ENCODE peak calls at places on chromosomes 5 and 9, in five cellular contexts. W, P, M, E and T are unnamed samples.

GRCh38 chr9:93577045-93577939 is 908 bp downstream of the PHF2 start:
- DNase-seq in W (no peak), P (no peak), M (no peak), E (peak), T (no peak)

GRCh38 chr9:138052322-138052615 is 174.7 kb downstream of the CACNA1B start:
- DNase-seq in W (no peak), P (no peak), M (no peak), E (no peak), T (no peak)

GRCh38 chr5:181134259-181134658 is 3.3 kb upstream of the OR2V1 start:
- DNase-seq in W (no peak), P (no peak), M (no peak), E (no peak), T (no peak)

GRCh38 chr9:95089916-95090791 is 227.4 kb downstream of the FANCC start:
- DNase-seq in W (no peak), P (no peak), M (peak), E (peak), T (no peak)

GRCh38 chr5:139864716-139865483 is 69.3 kb downstream of the PSD2 start:
- DNase-seq in W (no peak), P (no peak), M (no peak), E (no peak), T (no peak)

GRCh38 chr5:104267282-104268015 is 704.9 kb upstream of the NUDT12 start:
- DNase-seq in W (no peak), P (no peak), M (no peak), E (no peak), T (no peak)

GRCh38 chr9:4167040-4167671 is 132.7 kb downstream of the GLIS3 start:
- DNase-seq in W (no peak), P (no peak), M (peak), E (no peak), T (no peak)

GRCh38 chr9:37582548-37583157 is 6.5 kb upstream of the FBXO10 start:
- DNase-seq in W (no peak), P (no peak), M (peak), E (no peak), T (peak)

GRCh38 chr9:16612627-16613026 is 257.8 kb downstream of the BNC2 start:
- DNase-seq in W (no peak), P (no peak), M (no peak), E (no peak), T (no peak)

DNA sequence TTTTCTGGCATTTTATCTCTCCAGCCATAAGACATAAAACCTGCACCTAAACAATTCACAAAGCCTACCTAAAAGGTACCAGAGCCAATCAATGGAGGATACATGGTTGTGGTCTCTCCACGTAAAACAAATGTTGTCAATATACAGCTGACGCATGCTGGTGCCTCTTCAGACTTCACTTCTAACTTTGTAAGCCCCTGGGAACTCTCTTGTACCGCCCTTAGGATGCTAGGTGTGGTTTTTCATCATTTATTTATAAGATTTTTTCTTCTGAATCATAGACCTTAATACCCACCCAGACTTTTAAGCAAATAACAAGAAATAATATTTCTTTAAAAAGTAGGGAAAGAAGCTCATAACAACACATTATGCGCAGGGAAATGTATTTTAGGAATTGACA is 33.1 kb downstream of the SSBP2 start:
- DNase-seq in W (no peak), P (no peak), M (no peak), E (no peak), T (no peak)
- TF ChIP-seq HDAC2 in W (no peak), P (no peak), M (no peak), E (no peak), T (no peak)

GRCh38 chr9:86720893-86721698 is 226.2 kb downstream of the GAS1 start:
- DNase-seq in W (no peak), P (no peak), M (no peak), E (no peak), T (no peak)

GRCh38 chr9:86722706-86723075 is 224.6 kb downstream of the GAS1 start:
- DNase-seq in W (no peak), P (no peak), M (no peak), E (no peak), T (no peak)

GRCh38 chr9:86723351-86723750 is 224.0 kb downstream of the GAS1 start:
- DNase-seq in W (no peak), P (no peak), M (no peak), E (no peak), T (no peak)

GRCh38 chr9:86724528-86724927 is 222.8 kb downstream of the GAS1 start:
- DNase-seq in W (no peak), P (no peak), M (no peak), E (no peak), T (no peak)

DNA sequence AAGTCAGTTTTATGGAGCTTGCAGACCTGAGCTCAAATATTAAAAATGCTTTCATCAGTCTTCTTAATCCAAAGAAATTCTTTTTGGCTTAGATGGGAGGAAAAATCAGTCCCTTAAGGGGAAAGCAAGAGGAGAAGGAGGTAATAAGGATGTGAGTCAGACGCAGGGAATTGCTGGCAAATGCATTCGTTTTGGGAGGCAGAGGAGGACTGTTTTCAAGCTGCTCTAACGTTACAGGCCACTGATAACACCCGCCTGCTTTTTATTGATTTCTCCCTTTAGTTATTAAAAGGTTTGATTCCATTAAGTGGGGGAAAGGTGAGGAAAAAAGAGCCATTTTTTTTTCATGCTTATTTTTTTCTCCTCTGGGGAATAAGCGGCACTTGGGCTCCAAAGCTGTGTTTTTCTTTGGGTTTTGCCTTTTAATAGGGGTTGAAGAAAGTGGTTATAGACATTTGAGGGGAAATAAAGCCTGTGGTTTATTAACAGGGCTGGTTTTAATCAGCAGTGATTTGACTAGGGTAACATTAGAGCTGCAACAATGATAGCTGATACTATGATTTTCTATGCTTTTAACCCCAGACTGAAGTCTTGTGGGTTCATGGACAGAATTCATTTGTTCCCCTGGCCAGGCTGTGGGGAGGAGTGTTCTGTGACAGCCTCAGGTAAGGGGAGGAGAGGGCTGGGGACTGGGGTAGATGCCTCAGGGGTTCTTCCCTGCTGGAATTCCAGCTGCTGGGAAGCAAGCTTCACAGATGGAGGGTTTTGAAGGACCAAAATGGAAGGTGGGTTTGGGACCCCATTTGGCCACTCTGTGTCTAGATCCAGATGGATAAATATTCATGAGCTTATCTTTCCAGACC is 225.2 kb downstream of the GAS1 start:
- DNase-seq in W (no peak), P (no peak), M (no peak), E (no peak), T (no peak)
- TF ChIP-seq HDAC2 in W (no peak), P (no peak), M (no peak), E (no peak), T (no peak)

DNA sequence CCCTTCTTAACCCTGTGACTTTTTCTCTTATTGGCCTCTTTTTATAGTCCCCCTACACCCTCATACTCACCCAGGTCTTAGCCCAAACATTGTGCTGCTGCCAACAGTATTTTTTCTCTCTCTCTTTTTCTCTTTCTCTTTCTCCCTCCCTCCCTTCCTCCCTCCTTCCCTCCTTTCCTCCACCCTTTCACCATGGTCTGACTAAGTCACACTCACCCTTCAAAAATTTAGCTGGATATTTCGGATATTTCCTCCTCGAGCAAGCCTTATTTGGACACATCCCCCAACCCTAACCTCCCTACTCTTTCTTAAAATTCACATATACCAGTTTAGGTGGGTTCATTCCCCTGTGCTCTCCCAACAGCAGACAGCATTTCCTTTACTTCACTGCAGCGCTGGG is 64.7 kb downstream of the FGF1 start:
- DNase-seq in W (no peak), P (no peak), M (no peak), E (no peak), T (no peak)
- TF ChIP-seq HDAC2 in W (no peak), P (no peak), M (no peak), E (no peak), T (no peak)

DNA sequence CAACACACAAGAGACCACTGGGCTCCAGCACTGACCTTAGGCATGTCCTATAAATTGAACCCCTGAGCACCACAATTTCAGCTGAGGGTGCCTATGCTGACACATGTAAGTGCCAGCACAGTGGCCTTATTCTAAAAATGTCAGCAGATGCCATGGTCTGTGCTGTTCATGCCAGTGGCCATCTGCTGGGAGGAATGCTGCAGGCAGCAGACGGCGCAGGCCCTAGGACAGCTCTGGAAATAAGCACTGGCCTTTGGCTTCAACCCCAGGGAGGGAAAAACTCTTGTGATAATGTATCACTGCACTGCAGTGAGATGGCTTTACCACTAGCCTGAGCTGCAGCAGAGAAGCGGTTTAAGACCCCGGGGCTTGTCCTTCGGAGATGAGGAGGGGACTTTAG is 98.5 kb downstream of the SYK start:
- DNase-seq in W (no peak), P (no peak), M (no peak), E (no peak), T (no peak)
- TF ChIP-seq HDAC2 in W (no peak), P (no peak), M (no peak), E (no peak), T (no peak)